ENCODE peak calls at places on chromosomes 11 and 22, in ten cellular contexts. R, A, B, G, S, L, W, V, M and H are unnamed samples.

GRCh38 chr11:86547727-86548126 is 124.7 kb downstream of the ME3 start:
- DNase-seq in L (no peak), S (no peak), V (no peak), M (no peak), R (no peak), B (no peak), G (no peak), A (no peak), W (no peak), H (no peak)

GRCh38 chr22:43168416-43169309 is 17.3 kb downstream of the TSPO start:
- DNase-seq in B (no peak), S (no peak), G (no peak), A (no peak), M (no peak), W (no peak), V (no peak), R (no peak), L (no peak), H (no peak)

GRCh38 chr11:116654526-116654925 is 118.3 kb downstream of the BUD13 start:
- DNase-seq in S (no peak), W (no peak), V (no peak), R (no peak), M (no peak), A (no peak), L (no peak), G (no peak), B (no peak), H (no peak)

GRCh38 chr22:38707346-38707745 is 1.6 kb downstream of the GTPBP1 start:
- DNase-seq in B (no peak), M (no peak), R (no peak), A (no peak), L (no peak), V (no peak), W (no peak), S (no peak), G (no peak), H (peak)

GRCh38 chr22:39254789-39255298 is 10.1 kb upstream of the PDGFB start:
- DNase-seq in L (no peak), B (peak), W (no peak), R (peak), A (no peak), S (peak), M (no peak), G (no peak), V (peak), H (no peak)

GRCh38 chr11:931385-931784 is 5.7 kb downstream of the AP2A2 start:
- DNase-seq in R (no peak), V (no peak), B (no peak), G (no peak), A (no peak), W (no peak), S (no peak), M (no peak), L (no peak), H (no peak)

GRCh38 chr11:79086056-79086455 is 354.8 kb downstream of the TENM4 start:
- DNase-seq in A (no peak), S (no peak), W (no peak), M (no peak), L (no peak), V (no peak), B (no peak), R (no peak), G (no peak), H (no peak)

GRCh38 chr11:131938321-131938751 is 567.9 kb downstream of the NTM start:
- DNase-seq in A (no peak), G (no peak), L (no peak), W (no peak), M (no peak), V (no peak), S (no peak), R (no peak), B (no peak), H (no peak)

GRCh38 chr11:61303725-61304124 is 8.6 kb upstream of the VWCE start:
- DNase-seq in B (no peak), A (no peak), M (no peak), G (no peak), R (no peak), W (no peak), V (no peak), L (no peak), S (no peak), H (no peak)

GRCh38 chr11:73221451-73221850 is 3.4 kb downstream of the P2RY2 start:
- DNase-seq in W (no peak), S (no peak), R (no peak), A (no peak), M (no peak), L (no peak), V (no peak), G (no peak), B (no peak), H (no peak)

GRCh38 chr22:46854125-46854870 is 91.8 kb downstream of the TBC1D22A start:
- DNase-seq in S (no peak), A (no peak), W (no peak), R (no peak), L (no peak), V (no peak), G (no peak), M (peak), B (no peak), H (no peak)

GRCh38 chr11:109521571-109522086 is 99.6 kb downstream of the C11orf87 start:
- DNase-seq in L (no peak), G (no peak), V (no peak), R (no peak), M (no peak), S (no peak), W (no peak), A (no peak), B (no peak), H (no peak)